ENCODE peak calls at places on chromosome 20, in ten cellular contexts. T, U, R, Q, G, X, W, P, F and O are unnamed samples.

GRCh38 chr20:52749938-52750337 is 222.2 kb upstream of the TSHZ2 start:
- DNase-seq in R (no peak), P (no peak), W (no peak), F (no peak), T (no peak), G (no peak), X (no peak), Q (no peak), U (no peak), O (no peak)

GRCh38 chr20:43032459-43032858 is 157.2 kb downstream of the PTPRT start:
- DNase-seq in P (no peak), F (no peak), R (no peak), Q (no peak), X (no peak), W (no peak), T (no peak), G (no peak), U (no peak), O (no peak)

GRCh38 chr20:60262967-60263603 is 304.9 kb downstream of the CDH26 start:
- DNase-seq in Q (peak), G (no peak), W (no peak), P (peak), F (no peak), U (no peak), T (no peak), R (no peak), X (peak), O (peak)

GRCh38 chr20:42901689-42902518 is 287.8 kb downstream of the PTPRT start:
- DNase-seq in W (no peak), R (peak), P (peak), U (no peak), T (peak), G (no peak), X (no peak), F (no peak), Q (no peak), O (no peak)

GRCh38 chr20:45934587-45935415 is at the start of gene PCIF1:
- DNase-seq in X (peak), G (peak), T (peak), Q (peak), P (peak), W (peak), F (peak), R (peak), U (peak), O (peak)

GRCh38 chr20:15339264-15339663 is 1001.9 kb upstream of the FLRT3 start:
- DNase-seq in G (no peak), T (no peak), U (no peak), X (peak), Q (no peak), F (peak), P (no peak), W (no peak), R (no peak), O (no peak)

GRCh38 chr20:37378785-37379598 is 33.1 kb downstream of the SRC start:
- DNase-seq in F (no peak), G (peak), X (peak), Q (peak), T (peak), W (no peak), P (no peak), U (no peak), R (peak), O (peak)

GRCh38 chr20:8132632-8133587 is 844 bp downstream of the PLCB1 start:
- DNase-seq in R (peak), F (no peak), Q (peak), G (peak), U (no peak), P (peak), T (peak), X (peak), W (peak), O (peak)

GRCh38 chr20:20864346-20865096 is 152.1 kb upstream of the RALGAPA2 start:
- DNase-seq in F (no peak), T (no peak), G (peak), P (no peak), Q (peak), X (no peak), W (no peak), R (no peak), U (no peak), O (peak)

GRCh38 chr20:41672282-41672681 is 54.1 kb upstream of the CHD6 start:
- DNase-seq in X (no peak), U (no peak), R (no peak), G (no peak), W (no peak), F (no peak), P (no peak), T (no peak), Q (no peak), O (no peak)

GRCh38 chr20:25447671-25448070 is 40.2 kb downstream of the GINS1 start:
- DNase-seq in P (no peak), T (no peak), W (no peak), G (no peak), R (no peak), U (no peak), Q (no peak), X (no peak), F (no peak), O (no peak)

GRCh38 chr20:45328451-45328850 is 19.8 kb downstream of the SDC4 start:
- DNase-seq in T (no peak), P (no peak), G (no peak), R (no peak), Q (no peak), U (no peak), W (no peak), F (no peak), X (no peak), O (no peak)

GRCh38 chr20:16485406-16485805 is 87.8 kb downstream of the KIF16B start:
- DNase-seq in Q (peak), R (no peak), P (no peak), W (no peak), X (peak), G (peak), U (no peak), T (no peak), F (no peak), O (no peak)

GRCh38 chr20:21048841-21049273 is 57.3 kb downstream of the LINC00237 start:
- DNase-seq in G (peak), U (no peak), T (no peak), F (no peak), R (no peak), P (peak), W (no peak), X (no peak), Q (peak), O (peak)

GRCh38 chr20:46893877-46894578 is 615 bp upstream of the EYA2 start:
- DNase-seq in F (no peak), G (no peak), X (no peak), P (no peak), Q (no peak), R (no peak), T (no peak), U (no peak), W (no peak), O (no peak)

GRCh38 chr20:8983478-8984345 is 85.2 kb upstream of the PLCB4 start:
- DNase-seq in R (no peak), X (no peak), Q (no peak), P (no peak), T (no peak), W (no peak), F (no peak), G (no peak), U (no peak), O (no peak)

GRCh38 chr20:48187891-48188290 is 402.6 kb upstream of the SULF2 start:
- DNase-seq in T (no peak), G (peak), W (no peak), P (no peak), F (no peak), U (peak), R (no peak), X (no peak), Q (peak), O (no peak)

GRCh38 chr20:48805286-48805685 is 22.5 kb downstream of the PREX1 start:
- DNase-seq in F (no peak), Q (no peak), U (no peak), P (peak), X (no peak), W (no peak), T (no peak), R (no peak), G (no peak), O (no peak)

GRCh38 chr20:19699132-19699971 is 58.7 kb upstream of the RIN2 start:
- DNase-seq in G (peak), T (no peak), P (no peak), Q (peak), W (no peak), R (no peak), U (peak), X (peak), F (no peak), O (peak)

GRCh38 chr20:46157625-46158024 is 39.5 kb downstream of the CD40 start:
- DNase-seq in U (no peak), W (no peak), R (no peak), P (no peak), G (no peak), X (no peak), T (no peak), F (no peak), Q (no peak), O (no peak)

GRCh38 chr20:3889489-3890409 is 562 bp downstream of the PANK2 start:
- DNase-seq in T (peak), U (no peak), W (peak), X (peak), P (peak), F (no peak), R (peak), Q (no peak), G (no peak), O (no peak)

GRCh38 chr20:34549291-34549928 is 9.1 kb upstream of the MAP1LC3A start:
- DNase-seq in R (no peak), F (no peak), Q (no peak), U (no peak), P (no peak), X (peak), W (no peak), T (no peak), G (no peak), O (peak)

GRCh38 chr20:6708010-6708409 is 59.5 kb upstream of the BMP2 start:
- DNase-seq in X (peak), P (peak), G (peak), F (no peak), R (peak), T (peak), U (peak), W (no peak), Q (peak), O (peak)

GRCh38 chr20:20333866-20334265 is 34.0 kb upstream of the INSM1 start:
- DNase-seq in U (no peak), F (peak), P (no peak), G (no peak), R (no peak), X (no peak), Q (no peak), T (no peak), W (no peak), O (no peak)

GRCh38 chr20:3479759-3480615 is 9.2 kb downstream of the ATRN start:
- DNase-seq in W (no peak), U (no peak), Q (no peak), R (no peak), G (no peak), P (no peak), X (no peak), F (no peak), T (no peak), O (no peak)

GRCh38 chr20:19071442-19071717 is 141.1 kb upstream of the SLC24A3 start:
- DNase-seq in U (no peak), W (no peak), F (no peak), T (no peak), Q (no peak), X (no peak), G (no peak), R (no peak), P (no peak), O (no peak)

GRCh38 chr20:13397300-13397724 is 176.2 kb downstream of the ISM1 start:
- DNase-seq in Q (peak), G (peak), W (no peak), U (peak), P (no peak), X (peak), R (no peak), T (no peak), F (no peak), O (no peak)

GRCh38 chr20:24027229-24027628 is 38.6 kb upstream of the GGTLC1 start:
- DNase-seq in T (peak), R (no peak), W (peak), G (peak), X (no peak), P (peak), U (no peak), Q (peak), F (no peak), O (peak)

GRCh38 chr20:60600036-60600435 is 641.8 kb downstream of the CDH26 start:
- DNase-seq in X (no peak), T (no peak), G (no peak), Q (no peak), P (no peak), F (no peak), U (no peak), W (no peak), R (no peak), O (no peak)

GRCh38 chr20:14845199-14846160 is 508.1 kb upstream of the FLRT3 start:
- DNase-seq in T (no peak), G (no peak), R (no peak), U (no peak), P (no peak), X (no peak), Q (no peak), F (no peak), W (no peak), O (no peak)

GRCh38 chr20:38304845-38305447 is 990 bp downstream of the BPI start:
- DNase-seq in P (no peak), W (no peak), G (peak), R (no peak), X (peak), F (no peak), U (no peak), Q (peak), T (no peak), O (peak)

GRCh38 chr20:47720636-47721427 is 64.4 kb downstream of the SULF2 start:
- DNase-seq in P (no peak), R (peak), X (peak), Q (peak), T (no peak), G (peak), W (peak), U (peak), F (no peak), O (peak)

GRCh38 chr20:11429889-11430580 is 487.7 kb upstream of the BTBD3 start:
- DNase-seq in W (no peak), T (no peak), F (no peak), U (no peak), G (no peak), P (no peak), X (no peak), R (no peak), Q (no peak), O (no peak)

GRCh38 chr20:12835999-12836398 is 172.8 kb upstream of the SPTLC3 start:
- DNase-seq in Q (no peak), T (no peak), X (no peak), W (no peak), F (no peak), U (no peak), G (no peak), P (no peak), R (no peak), O (no peak)

GRCh38 chr20:20754758-20755157 is 42.3 kb upstream of the RALGAPA2 start:
- DNase-seq in X (no peak), U (no peak), R (no peak), P (no peak), T (no peak), G (no peak), Q (no peak), W (no peak), F (no peak), O (no peak)

DNA sequence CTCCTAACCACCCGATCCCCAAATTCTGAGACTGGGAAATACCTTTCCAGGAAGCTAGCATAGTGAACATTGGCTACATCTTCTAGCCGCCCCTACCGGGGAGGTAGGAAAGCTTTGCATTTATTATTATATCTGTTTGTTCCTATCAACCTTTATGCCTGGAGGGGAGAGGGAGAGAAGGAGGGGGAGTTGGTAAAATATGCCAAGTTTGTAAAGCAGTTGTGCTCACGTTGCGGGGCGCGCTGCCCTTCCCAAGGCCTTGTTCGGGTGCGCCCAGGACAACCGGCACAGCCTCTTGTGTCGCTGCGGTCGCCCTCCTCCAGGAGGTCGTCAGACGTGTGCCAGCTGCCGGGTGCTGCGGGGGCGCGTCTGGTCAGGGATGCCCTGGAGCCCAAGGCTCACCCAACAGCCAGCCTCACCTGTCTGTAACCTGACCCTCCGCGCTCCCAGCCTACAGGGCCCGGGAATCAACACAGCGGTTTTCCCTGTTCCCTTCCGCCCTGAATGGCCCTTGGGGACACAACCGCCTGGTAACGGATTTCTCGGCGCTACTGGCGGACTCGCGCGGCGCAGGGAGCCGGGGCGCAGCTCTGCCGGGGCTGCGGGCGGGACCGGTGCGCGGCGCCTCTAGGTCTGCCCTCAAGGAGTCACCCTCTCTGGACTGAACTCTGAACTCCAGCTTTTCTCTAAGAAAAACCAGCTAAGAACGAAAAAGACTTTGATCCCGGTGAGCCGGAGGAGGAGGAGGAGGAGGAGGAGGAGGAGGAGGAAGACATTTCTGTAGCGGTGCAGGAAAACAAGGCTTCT is 1.1 kb upstream of the OVOL2 start:
- DNase-seq in Q (no peak), U (no peak), R (no peak), T (no peak), X (peak), G (no peak), P (no peak), F (no peak), W (no peak), O (no peak)
- TF ChIP-seq CTCF in Q (no peak), U (no peak), R (no peak), T (no peak), X (no peak), G (no peak), P (no peak), F (no peak), W (no peak), O (no peak)

GRCh38 chr20:62219992-62220665 is at the start of gene HRH3:
- DNase-seq in P (no peak), F (no peak), U (no peak), W (no peak), G (no peak), T (no peak), Q (peak), R (peak), X (peak), O (no peak)
- H3K4me3 ChIP-seq in P (peak), F (peak), U (no peak), W (no peak), G (no peak), T (peak), Q (peak), R (no peak), X (no peak), O (peak)

DNA sequence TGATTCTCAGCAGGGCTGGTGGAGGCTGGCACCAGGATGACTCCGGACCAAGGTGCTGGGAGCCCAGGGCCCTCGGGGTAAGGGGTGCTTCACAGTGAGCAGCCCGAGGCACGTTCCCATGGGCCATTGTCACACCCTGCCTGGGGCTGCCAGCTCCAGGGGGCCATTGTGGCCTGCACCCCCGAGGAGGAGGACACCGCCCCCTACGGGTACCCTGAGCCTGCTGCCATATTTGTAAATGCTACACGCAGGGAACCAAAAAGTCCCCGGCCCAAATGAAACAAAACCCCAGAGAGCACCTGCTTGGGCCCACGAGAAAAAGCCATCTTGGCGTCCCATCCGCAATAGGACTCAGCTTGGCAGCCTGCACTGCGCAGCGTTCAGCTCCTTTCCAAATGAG is 64.7 kb upstream of the GATA5 start:
- DNase-seq in G (no peak), W (no peak), F (no peak), P (no peak), U (no peak), X (no peak), T (no peak), Q (no peak), R (no peak), O (no peak)
- TF ChIP-seq CTCF in G (no peak), W (no peak), F (no peak), P (no peak), U (no peak), X (no peak), T (no peak), Q (no peak), R (no peak), O (no peak)

GRCh38 chr20:63846128-63846771 is 15.0 kb upstream of the ABHD16B start:
- DNase-seq in X (peak), G (no peak), P (peak), T (no peak), U (no peak), R (peak), Q (peak), W (no peak), F (no peak), O (peak)
- H3K4me3 ChIP-seq in X (no peak), G (no peak), P (peak), T (peak), U (no peak), R (no peak), Q (peak), W (peak), F (no peak), O (peak)

DNA sequence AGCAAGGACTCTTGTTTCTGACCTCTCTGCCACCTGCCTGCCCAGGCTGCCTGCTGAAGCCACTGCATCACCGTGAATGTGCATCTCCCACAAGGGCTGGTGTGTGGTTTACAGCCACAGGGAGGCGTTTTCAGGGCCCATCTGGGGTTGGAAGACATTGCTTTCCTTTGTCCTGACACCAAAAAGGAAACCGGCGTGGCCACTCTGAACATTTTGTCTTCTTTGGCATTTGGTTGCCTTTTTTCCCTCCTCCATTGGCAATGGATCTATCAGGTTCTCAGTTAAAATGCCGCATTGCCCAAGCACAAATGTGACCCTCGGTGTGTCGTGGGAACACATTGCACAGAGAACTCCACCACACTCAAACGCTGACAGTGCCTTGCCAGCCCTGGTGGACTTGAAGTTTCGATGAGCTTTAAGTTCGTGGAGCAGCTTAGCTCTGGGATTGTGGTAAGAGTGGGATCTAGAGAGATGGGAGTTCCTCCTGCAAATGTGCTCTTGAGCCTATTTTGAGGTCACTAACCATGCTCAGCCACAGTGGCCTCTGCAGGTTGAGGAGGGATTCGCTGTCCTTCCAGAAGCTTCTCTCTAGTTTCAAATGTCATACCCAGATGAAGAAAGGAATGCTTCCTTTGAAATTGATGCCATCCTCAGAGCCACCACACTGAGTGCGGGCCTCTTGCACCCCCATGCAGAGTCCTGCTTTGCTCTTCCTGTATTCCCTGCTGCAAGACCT is 14.8 kb upstream of the PCK1 start:
- DNase-seq in Q (no peak), W (no peak), P (no peak), U (no peak), F (no peak), X (no peak), G (no peak), R (no peak), T (peak), O (no peak)
- TF ChIP-seq CTCF in Q (no peak), W (no peak), P (no peak), U (no peak), F (no peak), X (no peak), G (no peak), R (no peak), T (no peak), O (no peak)

DNA sequence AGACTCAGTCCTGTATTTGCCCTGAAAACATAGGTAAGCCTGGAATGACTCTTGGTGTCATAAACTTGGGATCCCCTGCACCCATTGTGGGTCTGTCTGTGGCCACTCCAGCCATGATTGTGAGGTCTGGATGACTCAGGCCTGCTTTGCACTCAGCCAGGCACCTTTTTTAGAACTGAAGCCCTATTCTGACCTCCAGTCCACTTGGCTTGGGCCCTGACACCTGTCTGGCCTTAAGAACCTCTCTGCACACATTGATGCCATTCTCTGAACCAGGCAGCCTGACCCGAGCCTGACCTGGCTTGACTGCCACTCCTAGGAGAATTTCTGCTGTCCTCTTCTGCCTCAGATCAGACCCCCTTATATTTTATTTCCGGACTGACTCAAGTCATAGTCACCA is 383.7 kb downstream of the MAFB start:
- DNase-seq in W (no peak), U (no peak), X (no peak), Q (no peak), P (no peak), R (no peak), T (no peak), G (no peak), F (no peak), O (no peak)
- H3K4me3 ChIP-seq in W (no peak), U (no peak), X (no peak), Q (no peak), P (no peak), R (no peak), T (no peak), G (no peak), F (no peak), O (no peak)